ENCODE peak calls at places on chromosomes 16 and 17, in eight cellular contexts. I, O, Q, S, K, X, J and T are unnamed samples.

GRCh38 chr16:24988593-24989338 is 26.4 kb downstream of the ARHGAP17 start:
- DNase-seq in I (no peak), O (no peak), Q (peak; percentile 81), S (no peak), K (peak; percentile 6), X (peak; percentile 92), J (no peak), T (peak; percentile 40)

GRCh38 chr16:49081556-49081955 is 200.1 kb downstream of the CBLN1 start:
- DNase-seq in I (no peak), O (no peak), Q (no peak), S (no peak), K (no peak), X (no peak), J (no peak), T (no peak)

GRCh38 chr16:24146523-24146922 is 109.6 kb upstream of the CACNG3 start:
- DNase-seq in I (no peak), O (no peak), Q (no peak), S (no peak), K (no peak), X (no peak), J (no peak), T (no peak)

GRCh38 chr16:58021661-58022551 is 3.6 kb upstream of the MMP15 start:
- DNase-seq in I (no peak), O (no peak), Q (no peak), S (no peak), K (no peak), X (no peak), J (no peak), T (no peak)

GRCh38 chr16:85376292-85377095 is 236.6 kb upstream of the GSE1 start:
- DNase-seq in I (peak; percentile 70), O (no peak), Q (peak; percentile 73), S (no peak), K (no peak), X (no peak), J (no peak), T (peak; percentile 67)

GRCh38 chr17:73088561-73088960 is 3.9 kb downstream of the SLC39A11 start:
- DNase-seq in I (no peak), O (no peak), Q (no peak), S (no peak), K (no peak), X (no peak), J (no peak), T (no peak)

GRCh38 chr17:1709403-1709891 is 730 bp downstream of the TLCD2 start:
- DNase-seq in I (no peak), O (no peak), Q (no peak), S (no peak), K (no peak), X (no peak), J (no peak), T (no peak)

GRCh38 chr17:7820231-7820630 is 13.8 kb upstream of the KDM6B start:
- DNase-seq in I (no peak), O (no peak), Q (no peak), S (no peak), K (no peak), X (no peak), J (no peak), T (no peak)

GRCh38 chr17:77214743-77215142 is 74.0 kb downstream of the SEC14L1 start:
- DNase-seq in I (no peak), O (no peak), Q (peak; percentile 40), S (no peak), K (peak; percentile 56), X (no peak), J (no peak), T (peak; percentile 51)

GRCh38 chr17:28925912-28926365 is 23.1 kb upstream of the DHRS13 start:
- DNase-seq in I (no peak), O (peak; percentile 47), Q (no peak), S (no peak), K (no peak), X (peak; percentile 88), J (no peak), T (no peak)

GRCh38 chr17:8894673-8895578 is 27.5 kb upstream of the PIK3R6 start:
- DNase-seq in I (no peak), O (peak; percentile 65), Q (peak; percentile 53), S (no peak), K (peak; percentile 39), X (peak; percentile 59), J (no peak), T (peak; percentile 70)

GRCh38 chr16:53775106-53775820 is 71.3 kb downstream of the FTO start:
- DNase-seq in I (no peak), O (no peak), Q (no peak), S (no peak), K (no peak), X (no peak), J (no peak), T (no peak)

GRCh38 chr16:53771655-53772497 is 67.9 kb downstream of the FTO start:
- DNase-seq in I (no peak), O (no peak), Q (no peak), S (no peak), K (no peak), X (no peak), J (no peak), T (no peak)

GRCh38 chr16:53775821-53776431 is 72.0 kb downstream of the FTO start:
- DNase-seq in I (no peak), O (no peak), Q (peak; percentile 44), S (no peak), K (no peak), X (no peak), J (no peak), T (peak; percentile 60)

GRCh38 chr16:53773881-53774280 is 69.9 kb downstream of the FTO start:
- DNase-seq in I (no peak), O (no peak), Q (no peak), S (no peak), K (no peak), X (no peak), J (no peak), T (no peak)

GRCh38 chr16:53773150-53773846 is 69.3 kb downstream of the FTO start:
- DNase-seq in I (no peak), O (peak; percentile 13), Q (peak; percentile 51), S (no peak), K (no peak), X (peak; percentile 79), J (no peak), T (peak; percentile 29)
- TF ChIP-seq POLR2AphosphoS5 in I (no peak), O (no peak), Q (no peak), S (no peak), K (no peak), X (no peak), J (no peak), T (no peak)

GRCh38 chr16:16084874-16085273 is 135.5 kb downstream of the ABCC1 start:
- DNase-seq in I (no peak), O (no peak), Q (no peak), S (no peak), K (no peak), X (no peak), J (no peak), T (no peak)

GRCh38 chr16:16090238-16090637 is 133.1 kb downstream of the ABCC6 start:
- DNase-seq in I (no peak), O (no peak), Q (no peak), S (no peak), K (no peak), X (no peak), J (no peak), T (no peak)

GRCh38 chr16:16083421-16084156 is 134.2 kb downstream of the ABCC1 start:
- DNase-seq in I (no peak), O (no peak), Q (no peak), S (no peak), K (peak; percentile 18), X (no peak), J (no peak), T (no peak)

GRCh38 chr16:16082255-16082654 is 132.8 kb downstream of the ABCC1 start:
- DNase-seq in I (no peak), O (no peak), Q (no peak), S (no peak), K (no peak), X (no peak), J (no peak), T (no peak)

GRCh38 chr16:16086653-16087446 is 136.4 kb downstream of the ABCC6 start:
- DNase-seq in I (no peak), O (no peak), Q (no peak), S (no peak), K (no peak), X (no peak), J (no peak), T (no peak)
- TF ChIP-seq POLR2AphosphoS5 in I (no peak), O (no peak), Q (no peak), S (no peak), K (no peak), X (no peak), J (peak; percentile 52), T (no peak)

GRCh38 chr16:2990891-2991290 is 10.6 kb upstream of the PKMYT1 start:
- DNase-seq in I (peak; percentile 61), O (no peak), Q (no peak), S (no peak), K (no peak), X (no peak), J (no peak), T (peak; percentile 42)

GRCh38 chr16:2991566-2992261 is 11.5 kb upstream of the PKMYT1 start:
- DNase-seq in I (no peak), O (no peak), Q (no peak), S (no peak), K (no peak), X (no peak), J (no peak), T (no peak)

GRCh38 chr16:2988590-2989099 is 8.4 kb upstream of the PKMYT1 start:
- DNase-seq in I (peak; percentile 55), O (no peak), Q (no peak), S (no peak), K (no peak), X (no peak), J (no peak), T (no peak)

GRCh38 chr16:2996298-2996697 is 16.1 kb upstream of the PKMYT1 start:
- DNase-seq in I (peak; percentile 54), O (no peak), Q (no peak), S (no peak), K (no peak), X (no peak), J (no peak), T (no peak)

GRCh38 chr16:2992383-2993081 is 12.3 kb upstream of the PKMYT1 start:
- DNase-seq in I (peak; percentile 48), O (no peak), Q (no peak), S (no peak), K (no peak), X (no peak), J (no peak), T (no peak)
- TF ChIP-seq POLR2AphosphoS5 in I (no peak), O (no peak), Q (no peak), S (no peak), K (no peak), X (no peak), J (no peak), T (no peak)

DNA sequence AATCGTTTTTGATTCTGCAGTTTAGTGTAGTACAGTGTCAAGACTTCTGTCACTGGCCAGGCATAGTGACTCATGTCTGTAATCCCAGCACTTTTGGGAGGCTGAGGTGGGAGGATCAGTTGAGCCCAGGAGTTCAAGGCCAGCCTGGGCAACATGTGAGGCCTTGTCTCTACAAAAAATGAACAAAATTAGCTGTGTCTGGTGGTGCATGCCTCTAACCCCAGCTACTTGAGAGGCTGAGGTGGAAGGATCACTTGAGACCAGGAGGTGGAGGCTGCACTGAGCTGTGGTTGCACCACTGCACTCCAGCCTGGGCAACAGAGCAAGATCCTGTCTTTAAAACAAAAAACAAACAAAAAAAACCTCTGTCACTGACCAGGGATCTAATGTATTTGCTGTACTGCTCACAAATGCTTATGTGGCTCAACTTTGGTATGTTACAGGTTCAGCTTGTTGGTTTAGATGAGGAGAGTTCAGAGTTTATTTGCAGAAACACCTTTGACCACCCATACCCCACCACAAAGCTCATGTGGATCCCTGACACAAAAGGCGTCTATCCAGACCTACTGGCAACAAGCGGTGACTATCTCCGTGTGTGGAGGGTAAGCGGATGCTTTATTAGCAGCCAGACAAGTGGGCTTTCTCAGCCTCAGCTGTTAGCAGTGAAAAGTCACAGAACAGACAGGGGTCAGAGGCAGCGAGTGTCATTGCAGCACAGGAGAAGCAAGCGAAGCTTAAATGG is 22.5 kb upstream of the TACO1 start:
- DNase-seq in I (no peak), O (no peak), Q (no peak), S (no peak), K (no peak), X (no peak), J (no peak), T (no peak)
- TF ChIP-seq POLR2AphosphoS5 in I (no peak), O (no peak), Q (no peak), S (no peak), K (no peak), X (no peak), J (no peak), T (no peak)